ENCODE peak calls at places on chromosomes 13 and 19, in five cellular contexts. One of them, this sample, is unnamed.

GRCh38 chr13:101876951-101877350 is 424.5 kb downstream of the ITGBL1 start:
- DNase-seq in GM10248: no peak
- DNase-seq in sigmoid colon: no peak
- DNase-seq in transverse colon: no peak
- DNase-seq in astrocyte of the spinal cord: no peak
- DNase-seq in this sample: no peak

GRCh38 chr19:10686193-10686592 is 15.0 kb upstream of the QTRT1 start:
- DNase-seq in sigmoid colon: no peak
- DNase-seq in astrocyte of the spinal cord: no peak
- DNase-seq in GM10248: no peak
- DNase-seq in transverse colon: no peak
- DNase-seq in this sample: no peak

GRCh38 chr19:15419413-15420025 is 731 bp upstream of the AKAP8L start:
- DNase-seq in sigmoid colon: no peak
- DNase-seq in GM10248: no peak
- DNase-seq in transverse colon: no peak
- DNase-seq in astrocyte of the spinal cord: no peak
- DNase-seq in this sample: no peak

GRCh38 chr19:35155441-35155840 is 906 bp downstream of the FXYD5 start:
- DNase-seq in transverse colon: no peak
- DNase-seq in astrocyte of the spinal cord: no peak
- DNase-seq in GM10248: peak
- DNase-seq in sigmoid colon: no peak
- DNase-seq in this sample: no peak

GRCh38 chr13:47474845-47475244 is 526.2 kb downstream of the SUCLA2 start:
- DNase-seq in sigmoid colon: no peak
- DNase-seq in GM10248: no peak
- DNase-seq in astrocyte of the spinal cord: no peak
- DNase-seq in transverse colon: no peak
- DNase-seq in this sample: no peak

GRCh38 chr19:41688098-41688497 is at the start of gene CEACAM7:
- DNase-seq in astrocyte of the spinal cord: no peak
- DNase-seq in GM10248: no peak
- DNase-seq in sigmoid colon: no peak
- DNase-seq in transverse colon: peak
- DNase-seq in this sample: no peak

GRCh38 chr19:41914906-41915247 is 13.4 kb downstream of the ERFL start:
- DNase-seq in transverse colon: no peak
- DNase-seq in astrocyte of the spinal cord: no peak
- DNase-seq in GM10248: no peak
- DNase-seq in sigmoid colon: no peak
- DNase-seq in this sample: no peak

GRCh38 chr19:14606627-14607026 is 23.7 kb downstream of the CLEC17A start:
- DNase-seq in sigmoid colon: no peak
- DNase-seq in astrocyte of the spinal cord: no peak
- DNase-seq in transverse colon: no peak
- DNase-seq in GM10248: no peak
- DNase-seq in this sample: no peak

GRCh38 chr19:37999309-38000213 is 92.6 kb downstream of the SIPA1L3 start:
- DNase-seq in astrocyte of the spinal cord: peak
- DNase-seq in transverse colon: no peak
- DNase-seq in GM10248: no peak
- DNase-seq in sigmoid colon: peak
- DNase-seq in this sample: no peak

GRCh38 chr19:33194884-33195710 is 967 bp downstream of the LRP3 start:
- DNase-seq in transverse colon: peak
- DNase-seq in sigmoid colon: no peak
- DNase-seq in astrocyte of the spinal cord: peak
- DNase-seq in GM10248: no peak
- DNase-seq in this sample: no peak

GRCh38 chr13:20363604-20364003 is 131.5 kb upstream of the GJB6 start:
- DNase-seq in transverse colon: no peak
- DNase-seq in astrocyte of the spinal cord: peak
- DNase-seq in GM10248: no peak
- DNase-seq in sigmoid colon: no peak
- DNase-seq in this sample: no peak

GRCh38 chr19:5665781-5666513 is 14.4 kb downstream of the MICOS13 start:
- DNase-seq in transverse colon: no peak
- DNase-seq in astrocyte of the spinal cord: peak
- DNase-seq in sigmoid colon: no peak
- DNase-seq in GM10248: no peak
- DNase-seq in this sample: peak
- TF ChIP-seq CTCF in transverse colon: no peak
- TF ChIP-seq CTCF in astrocyte of the spinal cord: peak
- TF ChIP-seq CTCF in sigmoid colon: no peak
- TF ChIP-seq CTCF in GM10248: no peak
- TF ChIP-seq CTCF in this sample: peak

GRCh38 chr19:51016798-51017683 is 2.5 kb downstream of the KLK10 start:
- DNase-seq in transverse colon: peak
- DNase-seq in GM10248: peak
- DNase-seq in sigmoid colon: no peak
- DNase-seq in astrocyte of the spinal cord: no peak
- DNase-seq in this sample: peak

GRCh38 chr19:51020988-51021651 is 1.6 kb upstream of the KLK10 start:
- DNase-seq in astrocyte of the spinal cord: peak
- DNase-seq in sigmoid colon: no peak
- DNase-seq in GM10248: no peak
- DNase-seq in transverse colon: no peak
- DNase-seq in this sample: no peak

GRCh38 chr19:51022526-51022925 is 3.0 kb upstream of the KLK10 start:
- DNase-seq in astrocyte of the spinal cord: no peak
- DNase-seq in GM10248: no peak
- DNase-seq in sigmoid colon: peak
- DNase-seq in transverse colon: no peak
- DNase-seq in this sample: no peak

GRCh38 chr19:51018745-51019543 is 565 bp downstream of the KLK10 start:
- DNase-seq in astrocyte of the spinal cord: no peak
- DNase-seq in transverse colon: no peak
- DNase-seq in GM10248: no peak
- DNase-seq in sigmoid colon: no peak
- DNase-seq in this sample: no peak

GRCh38 chr19:51019544-51019925 is at the start of gene KLK10:
- DNase-seq in astrocyte of the spinal cord: no peak
- DNase-seq in GM10248: no peak
- DNase-seq in transverse colon: no peak
- DNase-seq in sigmoid colon: no peak
- DNase-seq in this sample: no peak
- TF ChIP-seq CTCF in astrocyte of the spinal cord: no peak
- TF ChIP-seq CTCF in GM10248: no peak
- TF ChIP-seq CTCF in transverse colon: no peak
- TF ChIP-seq CTCF in sigmoid colon: no peak
- TF ChIP-seq CTCF in this sample: no peak

GRCh38 chr13:102903659-102904407 is 58.0 kb downstream of the ERCC5 start:
- DNase-seq in sigmoid colon: no peak
- DNase-seq in transverse colon: no peak
- DNase-seq in GM10248: peak
- DNase-seq in astrocyte of the spinal cord: peak
- DNase-seq in this sample: no peak
- TF ChIP-seq CTCF in sigmoid colon: no peak
- TF ChIP-seq CTCF in transverse colon: peak
- TF ChIP-seq CTCF in GM10248: peak
- TF ChIP-seq CTCF in astrocyte of the spinal cord: peak
- TF ChIP-seq CTCF in this sample: peak

GRCh38 chr19:57576661-57577060 is 2.0 kb downstream of the ZNF416 start:
- DNase-seq in sigmoid colon: no peak
- DNase-seq in astrocyte of the spinal cord: no peak
- DNase-seq in GM10248: no peak
- DNase-seq in transverse colon: no peak
- DNase-seq in this sample: no peak

GRCh38 chr19:57566396-57567256 is 7.0 kb upstream of the ZNF550 start:
- DNase-seq in transverse colon: no peak
- DNase-seq in GM10248: no peak
- DNase-seq in astrocyte of the spinal cord: peak
- DNase-seq in sigmoid colon: no peak
- DNase-seq in this sample: no peak

GRCh38 chr19:57572415-57572947 is 6.2 kb downstream of the ZNF416 start:
- DNase-seq in transverse colon: no peak
- DNase-seq in astrocyte of the spinal cord: no peak
- DNase-seq in GM10248: no peak
- DNase-seq in sigmoid colon: no peak
- DNase-seq in this sample: no peak

DNA sequence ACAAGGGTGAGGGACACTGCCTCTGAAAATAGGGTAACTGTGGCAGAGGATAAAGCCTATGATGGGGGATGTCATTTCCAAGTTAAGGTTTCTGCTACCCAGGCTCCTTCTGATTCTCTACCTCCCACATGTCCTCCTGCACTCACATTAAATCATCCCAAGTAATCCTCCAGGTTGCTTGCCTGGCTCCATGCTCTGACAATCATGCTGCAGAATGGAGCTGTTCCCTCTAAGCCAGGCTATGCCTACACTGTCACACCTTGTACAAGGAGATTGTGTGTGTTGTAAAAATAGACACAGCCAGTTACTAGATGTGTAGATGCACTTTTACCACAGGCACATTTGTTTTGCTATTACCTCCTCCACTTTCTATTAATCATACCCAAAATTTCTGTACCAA is 8.0 kb downstream of the ZNF416 start:
- DNase-seq in astrocyte of the spinal cord: no peak
- DNase-seq in transverse colon: no peak
- DNase-seq in GM10248: no peak
- DNase-seq in sigmoid colon: no peak
- DNase-seq in this sample: no peak
- TF ChIP-seq CTCF in astrocyte of the spinal cord: no peak
- TF ChIP-seq CTCF in transverse colon: no peak
- TF ChIP-seq CTCF in GM10248: no peak
- TF ChIP-seq CTCF in sigmoid colon: no peak
- TF ChIP-seq CTCF in this sample: no peak

DNA sequence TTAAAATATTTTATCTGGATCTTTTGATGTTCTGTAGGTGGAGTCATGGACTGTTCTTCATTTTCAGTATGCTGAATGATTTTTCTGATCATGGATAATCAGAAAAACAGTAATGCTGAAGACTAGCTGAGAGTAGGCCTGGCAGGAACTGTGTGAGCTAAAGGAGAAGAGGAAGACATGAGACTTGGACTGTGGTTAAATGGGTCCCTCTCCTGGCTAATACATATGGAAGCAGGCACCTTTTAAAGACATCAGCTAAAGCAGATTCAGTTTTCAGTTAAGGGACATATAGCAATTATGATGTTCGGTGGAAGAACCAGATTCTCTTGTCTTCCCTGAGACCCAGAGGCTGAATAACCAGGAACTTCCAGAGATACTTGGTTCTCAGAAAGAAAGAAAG is 169.4 kb downstream of the OLFM4 start:
- DNase-seq in GM10248: no peak
- DNase-seq in sigmoid colon: no peak
- DNase-seq in astrocyte of the spinal cord: no peak
- DNase-seq in transverse colon: no peak
- DNase-seq in this sample: no peak
- TF ChIP-seq CTCF in GM10248: no peak
- TF ChIP-seq CTCF in sigmoid colon: no peak
- TF ChIP-seq CTCF in astrocyte of the spinal cord: no peak
- TF ChIP-seq CTCF in transverse colon: no peak
- TF ChIP-seq CTCF in this sample: no peak

GRCh38 chr13:107216046-107216715 is 648.2 kb upstream of the ARGLU1 start:
- DNase-seq in transverse colon: no peak
- DNase-seq in sigmoid colon: no peak
- DNase-seq in GM10248: no peak
- DNase-seq in astrocyte of the spinal cord: no peak
- DNase-seq in this sample: no peak
- TF ChIP-seq CTCF in transverse colon: no peak
- TF ChIP-seq CTCF in sigmoid colon: no peak
- TF ChIP-seq CTCF in GM10248: no peak
- TF ChIP-seq CTCF in astrocyte of the spinal cord: no peak
- TF ChIP-seq CTCF in this sample: no peak

This sample was measured in GM13977.